ENCODE peak calls at places on chromosome 20, in nine cellular contexts. Q is right lobe of liver, I is spleen, K is breast epithelium, H is HCT116, L is endothelial cell of umbilical vein, P is heart left ventricle, V is A549, E is upper lobe of left lung. S is an unnamed sample.

GRCh38 chr20:35368616-35369423 is 43.0 kb downstream of the UQCC1 start:
- DNase-seq in I (no peak), K (no peak), P (peak), E (no peak), L (no peak), H (no peak), Q (no peak), V (no peak), S (no peak)

GRCh38 chr20:41063442-41063841 is 34.8 kb downstream of the TOP1 start:
- DNase-seq in Q (no peak), L (no peak), H (no peak), K (no peak), V (no peak), P (no peak), I (no peak), E (no peak), S (no peak)

GRCh38 chr20:19952392-19952791 is 64.8 kb upstream of the NAA20 start:
- DNase-seq in L (no peak), V (no peak), H (no peak), I (no peak), K (no peak), Q (no peak), P (no peak), E (no peak), S (no peak)

GRCh38 chr20:1391640-1392442 is 1.0 kb downstream of the FKBP1A start:
- DNase-seq in K (no peak), V (no peak), E (no peak), L (peak), Q (no peak), I (peak), H (no peak), P (no peak), S (no peak)

GRCh38 chr20:60467771-60468170 is 509.5 kb downstream of the CDH26 start:
- DNase-seq in L (no peak), E (no peak), Q (no peak), K (no peak), P (no peak), V (no peak), I (no peak), H (no peak), S (no peak)

GRCh38 chr20:7940341-7940740 is at the start of gene HAO1:
- DNase-seq in Q (no peak), I (no peak), H (no peak), V (no peak), K (no peak), P (no peak), E (no peak), L (no peak), S (no peak)

GRCh38 chr20:53084408-53084997 is 112.3 kb downstream of the TSHZ2 start:
- DNase-seq in V (no peak), H (no peak), Q (no peak), E (no peak), L (no peak), K (no peak), I (no peak), P (no peak), S (no peak)

GRCh38 chr20:35320396-35321126 is 28.3 kb upstream of the FAM83C start:
- DNase-seq in H (peak), Q (no peak), P (no peak), I (no peak), E (no peak), K (no peak), V (no peak), L (no peak), S (no peak)

GRCh38 chr20:6908673-6909072 is 141.2 kb downstream of the BMP2 start:
- DNase-seq in E (no peak), P (no peak), H (no peak), K (no peak), I (no peak), Q (no peak), V (no peak), L (no peak), S (no peak)

GRCh38 chr20:15867899-15868298 is 705.3 kb downstream of the KIF16B start:
- DNase-seq in P (no peak), V (no peak), K (no peak), E (no peak), L (no peak), Q (no peak), H (no peak), I (no peak), S (no peak)

GRCh38 chr20:48460681-48461080 is 367.1 kb downstream of the PREX1 start:
- DNase-seq in P (no peak), L (no peak), K (no peak), Q (no peak), I (no peak), H (no peak), V (no peak), E (no peak), S (no peak)

GRCh38 chr20:571754-572331 is 28.3 kb upstream of the CSNK2A1 start:
- DNase-seq in L (no peak), Q (no peak), K (peak), H (no peak), P (peak), I (no peak), E (peak), V (no peak), S (peak)

GRCh38 chr20:22491188-22491500 is 93.2 kb downstream of the FOXA2 start:
- DNase-seq in Q (no peak), V (no peak), H (no peak), E (peak), K (no peak), I (no peak), L (no peak), P (no peak), S (no peak)

GRCh38 chr20:56222201-56222600 is 26.3 kb upstream of the MC3R start:
- DNase-seq in Q (no peak), H (no peak), E (no peak), L (no peak), K (no peak), P (no peak), I (no peak), V (no peak), S (no peak)

GRCh38 chr20:3203315-3204123 is 963 bp downstream of the DDRGK1 start:
- DNase-seq in H (no peak), E (no peak), Q (peak), V (no peak), I (peak), K (no peak), P (no peak), L (peak), S (no peak)

GRCh38 chr20:32582659-32583580 is 2.2 kb downstream of the NOL4L start:
- DNase-seq in P (peak), H (no peak), I (peak), Q (no peak), L (no peak), K (no peak), E (peak), V (no peak), S (no peak)

GRCh38 chr20:53859684-53860083 is 210.7 kb downstream of the BCAS1 start:
- DNase-seq in V (no peak), Q (no peak), E (no peak), H (no peak), K (peak), I (no peak), P (peak), L (no peak), S (no peak)

GRCh38 chr20:10672579-10673127 is 1.1 kb downstream of the JAG1 start:
- DNase-seq in K (no peak), L (peak), I (peak), P (peak), Q (peak), V (no peak), E (peak), H (no peak), S (peak)

GRCh38 chr20:50207026-50207425 is 16.4 kb downstream of the CEBPB start:
- DNase-seq in Q (no peak), P (no peak), H (no peak), V (no peak), E (no peak), K (no peak), I (no peak), L (no peak), S (no peak)

GRCh38 chr20:41213150-41213820 is 75.9 kb downstream of the PLCG1 start:
- DNase-seq in E (no peak), H (no peak), V (no peak), I (no peak), Q (no peak), K (no peak), L (peak), P (peak), S (no peak)

GRCh38 chr20:723756-724155 is 44.5 kb downstream of the SLC52A3 start:
- DNase-seq in L (no peak), K (peak), Q (no peak), P (peak), H (no peak), E (no peak), I (peak), V (no peak), S (no peak)

GRCh38 chr20:33319986-33320385 is 37.0 kb downstream of the BPIFB1 start:
- DNase-seq in Q (no peak), V (no peak), I (no peak), P (no peak), H (no peak), L (no peak), E (no peak), K (no peak), S (no peak)

GRCh38 chr20:43658723-43659419 is 8.0 kb upstream of the MYBL2 start:
- DNase-seq in V (no peak), H (no peak), K (no peak), I (no peak), L (no peak), E (no peak), P (no peak), Q (no peak), S (no peak)

GRCh38 chr20:31540406-31540805 is 26.2 kb downstream of the HM13 start:
- DNase-seq in L (no peak), K (no peak), Q (no peak), H (no peak), E (no peak), I (no peak), V (no peak), P (no peak), S (no peak)

GRCh38 chr20:31543966-31544598 is 29.8 kb downstream of the HM13 start:
- DNase-seq in H (no peak), I (no peak), L (peak), V (no peak), Q (no peak), K (no peak), E (no peak), P (peak), S (no peak)

GRCh38 chr20:31542963-31543362 is 28.7 kb downstream of the HM13 start:
- DNase-seq in I (no peak), Q (no peak), L (no peak), H (no peak), P (no peak), E (no peak), V (no peak), K (no peak), S (no peak)

GRCh38 chr20:31544600-31544999 is 30.4 kb downstream of the HM13 start:
- DNase-seq in H (no peak), E (no peak), I (no peak), V (no peak), P (no peak), Q (no peak), L (no peak), K (no peak), S (no peak)

GRCh38 chr20:31542201-31542842 is 28.1 kb downstream of the HM13 start:
- DNase-seq in K (no peak), I (no peak), H (no peak), P (no peak), Q (no peak), E (no peak), L (no peak), V (no peak), S (no peak)
- TF ChIP-seq POLR2A in K (no peak), I (no peak), H (no peak), P (no peak), Q (no peak), E (no peak), L (no peak), V (no peak), S (no peak)

DNA sequence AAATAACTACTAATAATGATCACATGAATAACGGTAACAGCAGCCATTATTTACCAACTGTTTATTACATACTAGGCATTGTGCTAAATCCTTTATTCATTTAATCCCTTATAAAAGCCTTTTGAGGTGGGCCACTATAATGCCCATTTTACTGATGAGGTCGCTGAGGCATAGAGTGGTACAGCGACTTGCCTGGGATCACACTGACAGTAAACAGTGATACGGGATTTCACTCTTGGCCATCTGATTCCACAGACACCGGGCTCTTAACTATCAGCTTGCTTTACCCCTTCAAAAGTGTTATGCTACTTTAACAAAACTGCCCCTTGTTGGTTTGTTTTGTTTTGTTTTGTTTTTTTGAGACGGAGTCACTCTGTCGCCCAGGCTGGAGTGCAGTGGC is 2.2 kb upstream of the RAB22A start:
- DNase-seq in P (no peak), E (no peak), K (no peak), I (no peak), H (no peak), Q (no peak), L (no peak), V (no peak), S (no peak)
- H3K27ac ChIP-seq in P (no peak), E (peak), K (peak), I (peak), H (no peak), Q (no peak), L (peak), V (no peak), S (peak)

DNA sequence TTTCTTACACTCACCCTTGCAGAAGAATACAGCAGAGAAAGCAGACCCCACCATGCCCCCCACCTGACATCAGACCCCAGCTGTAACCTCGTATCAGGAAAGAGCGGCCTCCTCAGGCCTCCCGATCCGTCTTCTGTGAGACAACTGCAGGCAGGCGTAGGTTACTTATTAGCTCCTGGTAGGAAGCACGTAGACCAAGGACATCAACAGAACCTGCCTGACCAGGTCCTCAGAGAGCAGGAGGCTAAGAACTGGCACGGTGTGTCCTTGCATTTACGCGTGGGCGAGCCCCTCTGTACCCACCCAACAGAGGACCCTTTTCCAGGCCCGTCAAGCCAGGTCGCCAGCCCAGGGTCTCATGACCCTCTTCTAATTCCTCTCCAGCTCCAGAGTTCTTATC is 51.0 kb downstream of the ABHD12 start:
- DNase-seq in L (no peak), V (no peak), Q (no peak), K (no peak), H (no peak), I (no peak), E (no peak), P (no peak), S (no peak)
- TF ChIP-seq POLR2A in L (no peak), V (no peak), Q (no peak), K (no peak), H (no peak), I (no peak), E (no peak), P (no peak), S (no peak)

GRCh38 chr20:62407221-62407992 is at the start of gene CABLES2:
- DNase-seq in I (peak), L (peak), H (peak), V (peak), K (peak), P (peak), E (peak), Q (peak), S (peak)
- H3K27ac ChIP-seq in I (peak), L (no peak), H (peak), V (peak), K (peak), P (no peak), E (peak), Q (no peak), S (no peak)

GRCh38 chr20:51372966-51373365 is 169.6 kb downstream of the NFATC2 start:
- DNase-seq in V (no peak), I (peak), P (no peak), L (no peak), E (no peak), H (no peak), K (no peak), Q (no peak), S (no peak)

GRCh38 chr20:51374961-51375360 is 167.6 kb downstream of the NFATC2 start:
- DNase-seq in I (peak), H (no peak), L (no peak), V (no peak), P (no peak), Q (no peak), E (no peak), K (no peak), S (peak)

GRCh38 chr20:51373713-51374481 is 168.6 kb downstream of the NFATC2 start:
- DNase-seq in H (no peak), E (no peak), K (no peak), L (peak), I (peak), V (no peak), Q (no peak), P (no peak), S (no peak)

GRCh38 chr20:51371720-51372119 is 170.8 kb downstream of the NFATC2 start:
- DNase-seq in Q (no peak), V (no peak), P (no peak), E (no peak), K (no peak), L (no peak), I (no peak), H (no peak), S (no peak)

GRCh38 chr20:51372176-51372803 is 170.2 kb downstream of the NFATC2 start:
- DNase-seq in K (peak), P (peak), Q (peak), V (peak), E (no peak), I (peak), L (peak), H (peak), S (no peak)
- TF ChIP-seq POLR2A in K (no peak), P (no peak), Q (no peak), V (no peak), E (no peak), I (no peak), L (no peak), H (no peak), S (no peak)

DNA sequence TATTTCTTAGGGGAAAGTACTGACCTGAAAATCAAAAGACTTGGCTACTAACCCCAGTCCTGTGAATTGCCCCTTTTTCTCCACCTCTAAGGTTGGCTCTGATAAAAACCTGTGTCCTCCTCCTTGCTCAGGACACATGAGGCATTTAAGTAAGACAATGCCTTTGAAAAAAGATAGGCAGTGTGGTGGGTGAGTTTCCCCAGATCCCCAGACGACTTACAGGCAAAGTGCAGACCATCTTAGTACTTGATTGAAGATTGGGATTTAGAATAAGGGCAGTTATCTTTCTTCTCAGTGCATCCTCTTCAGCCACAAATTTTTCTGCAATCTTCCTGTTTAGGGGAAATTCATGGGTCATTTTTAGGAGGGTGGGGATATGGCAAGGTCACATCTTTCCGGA is 87.8 kb downstream of the KIZ start:
- DNase-seq in Q (no peak), P (no peak), K (no peak), H (no peak), V (no peak), L (no peak), I (no peak), E (no peak), S (no peak)
- H3K27ac ChIP-seq in Q (no peak), P (no peak), K (no peak), H (no peak), V (no peak), L (no peak), I (no peak), E (no peak), S (no peak)